ENCODE peak calls at places on chromosome 10, in seven cellular contexts. I, P, U, H, X, L and J are unnamed samples.
A peak's percentile ranks its signal among the peaks of the same experiment; 100 is the strongest.

GRCh38 chr10:42979730-42980467 is 97.0 kb upstream of the RET start:
- DNase-seq in U (no peak), I (no peak), H (no peak), P (no peak), L (no peak), X (no peak), J (no peak)

GRCh38 chr10:112519129-112519761 is 72.2 kb downstream of the VTI1A start:
- DNase-seq in I (no peak), P (no peak), H (no peak), U (no peak), L (no peak), X (no peak), J (no peak)

GRCh38 chr10:78475501-78475900 is 441.8 kb downstream of the RPS24 start:
- DNase-seq in H (no peak), X (no peak), L (no peak), I (no peak), U (no peak), P (no peak), J (no peak)

GRCh38 chr10:35420044-35420443 is 83.7 kb downstream of the CCNY start:
- DNase-seq in L (no peak), X (peak; percentile 21), P (no peak), U (no peak), I (no peak), H (no peak), J (no peak)

GRCh38 chr10:49138361-49138891 is 4.6 kb upstream of the FAM170B start:
- DNase-seq in L (no peak), P (no peak), H (no peak), X (peak; percentile 88), I (no peak), U (no peak), J (no peak)

GRCh38 chr10:119496282-119496681 is 46.2 kb downstream of the RGS10 start:
- DNase-seq in I (no peak), H (no peak), L (no peak), P (no peak), X (no peak), U (no peak), J (no peak)

GRCh38 chr10:72784551-72785421 is 92.8 kb downstream of the MCU start:
- DNase-seq in I (no peak), P (peak; percentile 3), X (peak; percentile 94), H (peak; percentile 50), L (no peak), U (peak; percentile 48), J (no peak)

GRCh38 chr10:129713659-129714265 is 246.7 kb downstream of the MGMT start:
- DNase-seq in U (no peak), I (no peak), X (no peak), L (no peak), H (no peak), P (no peak), J (no peak)

GRCh38 chr10:61000769-61001730 is 57.1 kb upstream of the RHOBTB1 start:
- DNase-seq in I (no peak), H (peak; percentile 31), X (peak; percentile 15), U (no peak), L (peak; percentile 39), P (peak; percentile 36), J (no peak)

GRCh38 chr10:22625511-22626288 is 88.7 kb downstream of the PIP4K2A start:
- DNase-seq in H (no peak), I (no peak), L (no peak), X (no peak), U (no peak), P (no peak), J (no peak)

GRCh38 chr10:112236486-112236885 is 46.7 kb upstream of the TECTB start:
- DNase-seq in P (no peak), U (no peak), X (no peak), L (no peak), I (no peak), H (no peak), J (no peak)